ENCODE peak calls at places on chromosomes 7 and 10, in seven cellular contexts. J is ovary, H is foreskin fibroblast, Z is activated B cell treated with CpG ODN at 0.5 μM for 24 hours, T is PC-9, F is A549, G is colonic mucosa. N is an unnamed sample.

GRCh38 chr7:20340839-20341238 is 10.1 kb downstream of the ITGB8 start:
- DNase-seq in J (no peak), H (no peak), Z (no peak), T (peak; percentile 50), F (no peak), G (peak; percentile 45), N (no peak)

GRCh38 chr10:62616885-62617635 is 187.5 kb upstream of the ADO start:
- DNase-seq in J (no peak), H (no peak), Z (no peak), T (no peak), F (no peak), G (no peak), N (no peak)

GRCh38 chr10:60123172-60123571 is 216.8 kb upstream of the CCDC6 start:
- DNase-seq in J (no peak), H (peak; percentile 90), Z (no peak), T (peak; percentile 20), F (peak; percentile 71), G (no peak), N (no peak)

GRCh38 chr10:1542941-1543340 is 194.4 kb downstream of the ADARB2 start:
- DNase-seq in J (no peak), H (no peak), Z (no peak), T (no peak), F (no peak), G (no peak), N (no peak)

GRCh38 chr7:139626817-139627216 is 103.3 kb downstream of the CLEC2L start:
- DNase-seq in J (no peak), H (no peak), Z (no peak), T (no peak), F (no peak), G (no peak), N (no peak)

GRCh38 chr7:105978035-105978434 is 15.0 kb downstream of the CDHR3 start:
- DNase-seq in J (no peak), H (no peak), Z (no peak), T (no peak), F (no peak), G (no peak), N (no peak)

GRCh38 chr10:91144961-91145360 is 75.5 kb upstream of the PCGF5 start:
- DNase-seq in J (no peak), H (peak; percentile 66), Z (no peak), T (no peak), F (no peak), G (no peak), N (no peak)

GRCh38 chr10:83919187-83919586 is 220.1 kb upstream of the GHITM start:
- DNase-seq in J (no peak), H (no peak), Z (no peak), T (no peak), F (no peak), G (no peak), N (no peak)

GRCh38 chr10:7333995-7334964 is 76.6 kb downstream of the SFMBT2 start:
- DNase-seq in J (no peak), H (no peak), Z (no peak), T (no peak), F (no peak), G (no peak), N (no peak)

GRCh38 chr10:30980951-30981616 is 50.6 kb downstream of the ZNF438 start:
- DNase-seq in J (peak; percentile 27), H (peak; percentile 87), Z (no peak), T (no peak), F (no peak), G (peak; percentile 25), N (no peak)

GRCh38 chr7:105673367-105674188 is 92.3 kb upstream of the EFCAB10 start:
- DNase-seq in J (no peak), H (no peak), Z (no peak), T (peak; percentile 64), F (no peak), G (peak; percentile 41), N (no peak)

GRCh38 chr10:94963901-94964300 is 25.4 kb downstream of the CYP2C9 start:
- DNase-seq in J (no peak), H (peak; percentile 8), Z (no peak), T (peak; percentile 1), F (peak; percentile 68), G (peak; percentile 16), N (no peak)
- TF ChIP-seq CTCF in J (no peak), H (peak; percentile 52), Z (no peak), T (peak; percentile 61), F (peak; percentile 63), G (peak; percentile 54), N (no peak)

DNA sequence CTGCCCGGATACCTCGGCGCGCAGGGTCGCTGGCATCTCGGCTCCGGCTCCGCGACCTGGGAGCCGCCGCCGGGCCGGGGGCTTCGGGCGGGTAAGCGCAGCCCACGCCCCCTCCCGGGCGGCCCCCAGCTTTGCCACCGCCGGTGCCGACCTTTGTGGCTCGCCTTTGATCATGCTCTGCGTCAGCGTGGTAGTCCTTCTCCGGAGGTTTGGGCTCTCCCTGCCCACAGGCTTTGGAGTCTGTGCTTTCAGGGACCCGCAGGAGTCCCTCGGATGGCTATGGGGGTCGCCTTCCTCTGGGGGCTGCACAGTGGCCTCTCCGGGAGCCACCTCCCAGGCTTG is 7.3 kb downstream of the ATP6V1F start:
- DNase-seq in J (no peak), H (no peak), Z (no peak), T (no peak), F (no peak), G (no peak), N (no peak)
- TF ChIP-seq CTCF in J (no peak), H (no peak), Z (no peak), T (no peak), F (no peak), G (no peak), N (no peak)

GRCh38 chr10:77428776-77429395 is 208.7 kb downstream of the KCNMA1 start:
- DNase-seq in J (no peak), H (peak; percentile 70), Z (no peak), T (no peak), F (peak; percentile 62), G (peak; percentile 29), N (no peak)
- TF ChIP-seq CTCF in J (no peak), H (peak; percentile 88), Z (no peak), T (peak; percentile 68), F (peak; percentile 43), G (peak; percentile 46), N (no peak)

DNA sequence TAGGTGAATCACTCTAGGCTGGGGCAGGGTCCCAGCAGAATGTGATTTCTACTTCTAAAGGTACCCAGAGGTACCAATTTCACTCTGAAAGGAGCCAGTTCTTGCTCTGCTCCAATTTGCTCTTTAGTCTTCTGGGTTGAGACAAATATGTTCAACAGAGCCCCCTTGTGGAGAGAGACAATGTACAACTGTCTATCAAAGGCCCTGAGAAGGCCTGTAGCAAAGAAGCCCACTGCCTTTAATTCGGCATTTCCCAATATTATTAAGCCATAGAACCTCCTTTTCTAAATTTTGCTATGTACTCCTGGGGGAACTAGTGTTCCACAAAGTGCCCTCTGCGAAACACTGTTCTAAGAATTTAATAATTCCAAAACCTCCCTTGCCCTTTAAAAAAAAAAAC is 161.0 kb upstream of the BMPER start:
- DNase-seq in J (no peak), H (peak; percentile 15), Z (no peak), T (no peak), F (peak; percentile 48), G (no peak), N (no peak)
- TF ChIP-seq CTCF in J (no peak), H (no peak), Z (no peak), T (peak; percentile 59), F (peak; percentile 25), G (peak; percentile 47), N (no peak)

N was measured in omental fat pad.